ENCODE peak calls at places on chromosomes 7 and 10, in ten cellular contexts. F is effector CD4-positive, alpha-beta T cell; T is iPS-NIHi11; U is dorsolateral prefrontal cortex; A is mucosa of descending colon; D is HEK293T; B is H9; W is activated T-helper 1 cell treated with anti-CD3 and anti-CD28 coated beads, Interleukin-2, amount 50 U/mL, for 16 hours; N is right lobe of liver; Q is activated effector memory CD4-positive, alpha-beta T cell treated with anti-CD3 and anti-CD28 coated beads, Interleukin-2, amount 50 U/mL, for 16 hours. C is an unnamed sample.

GRCh38 chr7:81297317-81297716 is 378.5 kb upstream of the SEMA3C start:
- DNase-seq in F (no peak), T (no peak), U (no peak), A (no peak), D (no peak), B (no peak), W (no peak), N (no peak), Q (no peak), C (no peak)

GRCh38 chr10:116211682-116212081 is 61.3 kb downstream of the GFRA1 start:
- DNase-seq in F (no peak), T (no peak), U (no peak), A (no peak), D (no peak), B (no peak), W (no peak), N (no peak), Q (no peak), C (no peak)

GRCh38 chr10:86068532-86069337 is 297.9 kb downstream of the GRID1 start:
- DNase-seq in F (no peak), T (no peak), U (no peak), A (no peak), D (no peak), B (no peak), W (no peak), N (no peak), Q (peak), C (no peak)

GRCh38 chr10:19654576-19654975 is 161.7 kb upstream of the PLXDC2 start:
- DNase-seq in F (no peak), T (no peak), U (no peak), A (no peak), D (no peak), B (no peak), W (no peak), N (no peak), Q (no peak), C (no peak)

GRCh38 chr7:142950235-142950634 is 11.0 kb downstream of the LLCFC1 start:
- DNase-seq in F (no peak), T (no peak), U (no peak), A (no peak), D (no peak), B (no peak), W (no peak), N (no peak), Q (no peak), C (no peak)

GRCh38 chr10:86569335-86569734 is 47.7 kb upstream of the WAPL start:
- DNase-seq in F (no peak), T (no peak), U (no peak), A (no peak), D (no peak), B (no peak), W (no peak), N (no peak), Q (no peak), C (no peak)

GRCh38 chr10:52567247-52567580 is 205.4 kb downstream of the MBL2 start:
- DNase-seq in F (no peak), T (no peak), U (no peak), A (no peak), D (no peak), B (no peak), W (no peak), N (no peak), Q (no peak), C (no peak)

GRCh38 chr10:42428534-42428933 is 209.8 kb downstream of the ZNF33B start:
- DNase-seq in F (no peak), T (no peak), U (no peak), A (no peak), D (no peak), B (no peak), W (no peak), N (no peak), Q (no peak), C (no peak)

GRCh38 chr7:26549281-26549943 is 257.8 kb downstream of the SNX10 start:
- DNase-seq in F (no peak), T (no peak), U (no peak), A (no peak), D (no peak), B (no peak), W (no peak), N (no peak), Q (no peak), C (no peak)

GRCh38 chr7:139505563-139505962 is 17.9 kb upstream of the CLEC2L start:
- DNase-seq in F (no peak), T (peak), U (no peak), A (no peak), D (peak), B (peak), W (no peak), N (no peak), Q (no peak), C (no peak)

GRCh38 chr10:3887885-3888476 is 103.0 kb upstream of the KLF6 start:
- DNase-seq in F (peak), T (peak), U (no peak), A (no peak), D (no peak), B (peak), W (peak), N (no peak), Q (peak), C (peak)

GRCh38 chr10:48496831-48497792 is 107.8 kb downstream of the ARHGAP22 start:
- DNase-seq in F (no peak), T (no peak), U (no peak), A (no peak), D (no peak), B (no peak), W (no peak), N (peak), Q (peak), C (no peak)

GRCh38 chr10:50490244-50490643 is 133.5 kb downstream of the SGMS1 start:
- DNase-seq in F (no peak), T (no peak), U (no peak), A (no peak), D (no peak), B (no peak), W (no peak), N (no peak), Q (no peak), C (no peak)

C was measured in stimulated activated effector memory CD8-positive, alpha-beta T cell treated with anti-CD3 and anti-CD28 coated beads, Interleukin-12 subunit alpha, Interleukin-12 subunit beta, amount 100 ng/mL, for 72 hours.